ENCODE peak calls at places on chromosomes 12 and 14, in four cellular contexts. One of them, this sample, is unnamed.

GRCh38 chr12:130041983-130042812 is 120.1 kb upstream of the FZD10 start:
- DNase-seq in activated B cell treated with CpG ODN at 0.5 μM for 24 hours: no peak
- DNase-seq in AG04450: no peak
- DNase-seq in tibial artery: no peak
- DNase-seq in this sample: peak

GRCh38 chr12:105459760-105460325 is 129.4 kb downstream of the C12orf75 start:
- DNase-seq in activated B cell treated with CpG ODN at 0.5 μM for 24 hours: no peak
- DNase-seq in AG04450: no peak
- DNase-seq in tibial artery: no peak
- DNase-seq in this sample: no peak

GRCh38 chr14:88013750-88014349 is 8.9 kb downstream of the GPR65 start:
- DNase-seq in activated B cell treated with CpG ODN at 0.5 μM for 24 hours: no peak
- DNase-seq in AG04450: peak
- DNase-seq in tibial artery: peak
- DNase-seq in this sample: no peak

GRCh38 chr12:46693034-46693433 is 132.8 kb downstream of the SLC38A4 start:
- DNase-seq in activated B cell treated with CpG ODN at 0.5 μM for 24 hours: no peak
- DNase-seq in AG04450: no peak
- DNase-seq in tibial artery: no peak
- DNase-seq in this sample: no peak

GRCh38 chr12:53759261-53759660 is 7.5 kb upstream of the CISTR start:
- DNase-seq in activated B cell treated with CpG ODN at 0.5 μM for 24 hours: no peak
- DNase-seq in AG04450: no peak
- DNase-seq in tibial artery: no peak
- DNase-seq in this sample: no peak

GRCh38 chr12:48199784-48200198 is 3.3 kb downstream of the OR10AD1 start:
- DNase-seq in activated B cell treated with CpG ODN at 0.5 μM for 24 hours: no peak
- DNase-seq in AG04450: peak
- DNase-seq in tibial artery: no peak
- DNase-seq in this sample: no peak

GRCh38 chr14:74988993-74989392 is 13.7 kb upstream of the EIF2B2 start:
- DNase-seq in activated B cell treated with CpG ODN at 0.5 μM for 24 hours: no peak
- DNase-seq in AG04450: no peak
- DNase-seq in tibial artery: no peak
- DNase-seq in this sample: no peak

GRCh38 chr12:29253916-29254625 is 105.0 kb downstream of the FAR2 start:
- DNase-seq in activated B cell treated with CpG ODN at 0.5 μM for 24 hours: no peak
- DNase-seq in AG04450: no peak
- DNase-seq in tibial artery: no peak
- DNase-seq in this sample: no peak

GRCh38 chr12:65656156-65656885 is 168.0 kb upstream of the HMGA2 start:
- DNase-seq in activated B cell treated with CpG ODN at 0.5 μM for 24 hours: no peak
- DNase-seq in AG04450: no peak
- DNase-seq in tibial artery: no peak
- DNase-seq in this sample: no peak

GRCh38 chr14:66440806-66441205 is 45.4 kb upstream of the CCDC196 start:
- DNase-seq in activated B cell treated with CpG ODN at 0.5 μM for 24 hours: no peak
- DNase-seq in AG04450: no peak
- DNase-seq in tibial artery: no peak
- DNase-seq in this sample: no peak

GRCh38 chr14:57418999-57419398 is 28.6 kb downstream of the NAA30 start:
- DNase-seq in activated B cell treated with CpG ODN at 0.5 μM for 24 hours: no peak
- DNase-seq in AG04450: no peak
- DNase-seq in tibial artery: no peak
- DNase-seq in this sample: no peak

GRCh38 chr12:4962539-4963486 is 53.1 kb downstream of the KCNA1 start:
- DNase-seq in activated B cell treated with CpG ODN at 0.5 μM for 24 hours: no peak
- DNase-seq in AG04450: no peak
- DNase-seq in tibial artery: no peak
- DNase-seq in this sample: no peak

GRCh38 chr14:74645735-74646134 is 33.7 kb upstream of the LTBP2 start:
- DNase-seq in activated B cell treated with CpG ODN at 0.5 μM for 24 hours: no peak
- DNase-seq in AG04450: no peak
- DNase-seq in tibial artery: no peak
- DNase-seq in this sample: no peak

GRCh38 chr12:106254724-106255123 is 6.9 kb upstream of the CKAP4 start:
- DNase-seq in activated B cell treated with CpG ODN at 0.5 μM for 24 hours: no peak
- DNase-seq in AG04450: no peak
- DNase-seq in tibial artery: no peak
- DNase-seq in this sample: no peak

GRCh38 chr12:74538491-74539258 is 1.0 kb downstream of the ATXN7L3B start:
- DNase-seq in activated B cell treated with CpG ODN at 0.5 μM for 24 hours: no peak
- DNase-seq in AG04450: no peak
- DNase-seq in tibial artery: no peak
- DNase-seq in this sample: no peak

GRCh38 chr14:26290007-26290530 is 307.8 kb downstream of the NOVA1 start:
- DNase-seq in activated B cell treated with CpG ODN at 0.5 μM for 24 hours: no peak
- DNase-seq in AG04450: no peak
- DNase-seq in tibial artery: no peak
- DNase-seq in this sample: no peak

GRCh38 chr12:87511371-87511770 is 517.8 kb downstream of the C12orf50 start:
- DNase-seq in activated B cell treated with CpG ODN at 0.5 μM for 24 hours: no peak
- DNase-seq in AG04450: no peak
- DNase-seq in tibial artery: no peak
- DNase-seq in this sample: no peak

DNA sequence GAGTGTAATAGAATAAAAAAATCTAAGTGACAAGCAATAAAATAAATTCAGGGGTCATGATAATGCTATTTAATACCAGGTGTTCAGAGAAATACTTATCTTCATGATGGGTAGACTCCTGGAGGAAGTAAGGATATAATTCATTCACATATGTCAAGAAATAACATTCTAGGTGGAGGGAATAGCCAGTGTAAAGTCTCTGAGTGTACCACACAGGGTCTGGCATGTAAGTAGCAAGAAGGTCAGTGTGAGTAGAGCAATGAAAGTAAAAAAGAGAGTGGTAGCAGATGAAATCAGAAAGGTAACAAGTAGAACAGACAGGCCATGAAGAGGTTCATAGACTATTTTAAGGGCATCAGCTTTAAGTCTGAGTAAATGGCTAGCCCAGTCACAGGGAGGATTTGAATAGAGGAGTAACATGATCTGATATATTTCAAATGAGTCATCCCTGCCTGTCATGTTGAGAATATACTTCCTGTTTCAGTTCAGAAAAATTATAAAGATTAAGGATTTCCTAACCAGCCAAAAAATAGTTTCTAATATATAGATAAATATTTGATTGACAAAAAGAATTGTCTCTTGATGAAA is 519.9 kb downstream of the C12orf50 start:
- DNase-seq in activated B cell treated with CpG ODN at 0.5 μM for 24 hours: no peak
- DNase-seq in AG04450: no peak
- DNase-seq in tibial artery: no peak
- DNase-seq in this sample: no peak
- TF ChIP-seq CTCF in activated B cell treated with CpG ODN at 0.5 μM for 24 hours: no peak
- TF ChIP-seq CTCF in AG04450: no peak
- TF ChIP-seq CTCF in tibial artery: no peak
- TF ChIP-seq CTCF in this sample: no peak

GRCh38 chr12:32820376-32820931 is 64.8 kb upstream of the YARS2 start:
- DNase-seq in activated B cell treated with CpG ODN at 0.5 μM for 24 hours: no peak
- DNase-seq in AG04450: no peak
- DNase-seq in tibial artery: no peak
- DNase-seq in this sample: no peak

GRCh38 chr12:32821293-32822089 is 65.8 kb upstream of the YARS2 start:
- DNase-seq in activated B cell treated with CpG ODN at 0.5 μM for 24 hours: no peak
- DNase-seq in AG04450: no peak
- DNase-seq in tibial artery: no peak
- DNase-seq in this sample: no peak

GRCh38 chr12:32819424-32819823 is 63.7 kb upstream of the YARS2 start:
- DNase-seq in activated B cell treated with CpG ODN at 0.5 μM for 24 hours: no peak
- DNase-seq in AG04450: no peak
- DNase-seq in tibial artery: no peak
- DNase-seq in this sample: no peak

GRCh38 chr12:32824596-32824995 is 68.9 kb upstream of the YARS2 start:
- DNase-seq in activated B cell treated with CpG ODN at 0.5 μM for 24 hours: no peak
- DNase-seq in AG04450: no peak
- DNase-seq in tibial artery: no peak
- DNase-seq in this sample: no peak

DNA sequence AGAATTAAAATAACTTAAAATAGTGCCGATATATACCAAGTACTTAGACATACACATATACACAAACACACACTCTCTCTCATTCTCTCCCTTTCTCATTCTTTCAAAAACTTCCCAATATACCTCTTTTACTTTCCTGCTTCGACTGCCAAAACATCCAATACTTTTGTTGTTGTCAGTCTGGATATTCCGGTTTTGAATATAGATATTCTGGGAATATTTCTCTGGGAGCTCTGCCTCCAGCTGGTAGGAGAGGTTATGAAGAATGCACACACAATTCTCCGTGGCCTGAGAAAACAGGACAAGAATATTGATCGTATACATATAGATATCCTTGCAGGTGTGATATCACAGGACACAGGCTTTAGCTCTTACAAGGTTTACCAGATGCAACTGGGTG is 66.6 kb upstream of the YARS2 start:
- DNase-seq in activated B cell treated with CpG ODN at 0.5 μM for 24 hours: no peak
- DNase-seq in AG04450: no peak
- DNase-seq in tibial artery: no peak
- DNase-seq in this sample: no peak
- TF ChIP-seq CTCF in activated B cell treated with CpG ODN at 0.5 μM for 24 hours: no peak
- TF ChIP-seq CTCF in AG04450: no peak
- TF ChIP-seq CTCF in tibial artery: no peak
- TF ChIP-seq CTCF in this sample: no peak

GRCh38 chr12:21659383-21659782 is 1.7 kb upstream of the LDHB start:
- DNase-seq in activated B cell treated with CpG ODN at 0.5 μM for 24 hours: no peak
- DNase-seq in AG04450: no peak
- DNase-seq in tibial artery: no peak
- DNase-seq in this sample: no peak

GRCh38 chr12:21656931-21657335 is 709 bp downstream of the LDHB start:
- DNase-seq in activated B cell treated with CpG ODN at 0.5 μM for 24 hours: no peak
- DNase-seq in AG04450: no peak
- DNase-seq in tibial artery: no peak
- DNase-seq in this sample: no peak

GRCh38 chr12:21655594-21655993 is 2.0 kb downstream of the LDHB start:
- DNase-seq in activated B cell treated with CpG ODN at 0.5 μM for 24 hours: no peak
- DNase-seq in AG04450: no peak
- DNase-seq in tibial artery: no peak
- DNase-seq in this sample: no peak

GRCh38 chr12:21662122-21662792 is 4.6 kb upstream of the LDHB start:
- DNase-seq in activated B cell treated with CpG ODN at 0.5 μM for 24 hours: no peak
- DNase-seq in AG04450: no peak
- DNase-seq in tibial artery: no peak
- DNase-seq in this sample: no peak

DNA sequence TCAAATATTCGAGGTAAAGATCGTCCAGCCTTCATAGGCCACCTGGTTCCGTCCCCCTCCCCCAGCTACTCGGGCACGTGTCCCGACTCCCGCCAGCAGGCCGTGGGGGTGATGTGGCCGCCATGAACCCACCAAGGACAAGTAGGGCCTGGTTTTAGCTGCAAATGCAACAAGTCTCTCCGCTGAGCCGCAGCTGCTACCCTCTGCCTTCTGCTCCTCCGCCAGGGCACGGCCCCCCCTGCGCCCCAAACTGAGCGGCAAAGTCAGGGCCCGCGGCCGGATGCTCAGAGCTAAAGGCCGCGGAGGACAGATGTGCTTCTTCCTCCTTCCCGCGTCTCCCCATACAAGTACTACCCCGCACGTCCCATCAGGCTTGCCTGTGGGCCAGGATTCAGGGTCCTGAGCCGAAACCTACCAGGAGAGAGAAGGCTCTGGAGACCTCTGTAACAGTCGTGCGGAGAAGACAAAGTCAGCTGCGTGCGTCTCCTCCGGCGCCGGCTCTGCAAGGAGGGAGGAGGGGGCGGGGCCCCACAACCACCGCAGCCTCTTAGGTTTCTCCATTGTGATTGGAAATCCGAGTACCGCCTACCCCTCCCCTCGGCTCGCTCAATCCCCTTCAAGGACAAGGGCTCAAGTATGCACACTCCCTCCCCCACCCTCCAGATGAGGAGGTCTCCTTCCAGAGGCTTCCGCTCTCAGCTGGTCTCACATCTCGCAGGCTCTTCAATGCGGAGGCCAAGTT is at the start of gene LDHB:
- DNase-seq in activated B cell treated with CpG ODN at 0.5 μM for 24 hours: peak
- DNase-seq in AG04450: peak
- DNase-seq in tibial artery: peak
- DNase-seq in this sample: peak
- TF ChIP-seq CTCF in activated B cell treated with CpG ODN at 0.5 μM for 24 hours: no peak
- TF ChIP-seq CTCF in AG04450: no peak
- TF ChIP-seq CTCF in tibial artery: no peak
- TF ChIP-seq CTCF in this sample: peak

DNA sequence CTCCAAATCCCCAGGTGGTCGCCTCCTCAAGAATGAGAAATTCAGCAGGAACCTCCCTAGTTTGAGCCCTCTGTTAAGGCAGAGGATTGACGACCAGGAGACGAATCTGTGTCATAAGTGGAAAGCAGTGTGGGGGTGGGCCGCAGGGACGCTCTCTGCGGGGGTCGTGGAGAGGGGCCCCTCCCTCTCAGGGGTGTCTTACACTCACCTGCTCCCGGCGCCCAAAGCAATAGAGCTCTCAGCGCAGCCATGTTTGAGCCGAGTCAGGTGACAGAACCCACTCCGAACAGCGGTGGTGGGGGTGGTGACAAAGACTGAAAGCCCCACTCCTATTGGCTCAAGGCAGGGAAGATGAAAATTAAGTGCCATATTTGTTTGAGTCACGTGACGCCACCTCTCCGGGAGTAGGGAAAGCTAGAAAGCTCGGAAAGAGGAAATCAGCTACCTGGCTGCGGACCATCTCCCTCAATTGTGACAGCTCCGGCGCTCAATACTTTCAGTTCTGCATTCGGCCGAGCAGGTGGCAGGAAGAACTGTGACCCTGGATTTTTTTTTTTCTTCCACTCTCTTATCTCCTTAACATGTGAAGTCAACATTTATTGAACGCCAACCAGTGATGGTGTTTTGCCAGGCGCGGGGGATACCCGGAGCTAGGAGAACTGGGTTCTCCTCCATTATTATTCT is at the start of gene ZFYVE26:
- DNase-seq in activated B cell treated with CpG ODN at 0.5 μM for 24 hours: peak
- DNase-seq in AG04450: peak
- DNase-seq in tibial artery: peak
- DNase-seq in this sample: peak
- TF ChIP-seq CTCF in activated B cell treated with CpG ODN at 0.5 μM for 24 hours: no peak
- TF ChIP-seq CTCF in AG04450: no peak
- TF ChIP-seq CTCF in tibial artery: no peak
- TF ChIP-seq CTCF in this sample: no peak

DNA sequence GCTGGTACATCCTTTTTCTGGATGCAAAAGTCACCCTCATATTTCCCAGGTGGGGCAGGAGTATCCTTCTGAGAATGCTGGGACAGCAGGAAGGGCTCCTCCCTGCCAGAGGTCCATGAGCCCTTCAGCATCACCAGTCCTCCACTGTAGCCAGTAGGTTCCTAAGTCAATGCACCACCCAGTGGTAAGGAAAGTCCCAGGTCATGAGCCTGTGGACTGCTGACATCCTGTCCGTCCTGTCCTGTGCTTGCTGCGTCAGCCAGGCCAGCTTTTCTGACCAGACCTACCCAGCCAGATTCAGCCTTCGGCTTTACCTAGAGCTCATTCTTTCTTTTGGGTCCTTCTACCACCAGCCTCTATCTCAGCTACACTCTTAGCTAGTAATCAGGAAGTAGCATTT is 23.0 kb upstream of the ACTN1 start:
- DNase-seq in activated B cell treated with CpG ODN at 0.5 μM for 24 hours: no peak
- DNase-seq in AG04450: no peak
- DNase-seq in tibial artery: no peak
- DNase-seq in this sample: no peak
- TF ChIP-seq CTCF in activated B cell treated with CpG ODN at 0.5 μM for 24 hours: no peak
- TF ChIP-seq CTCF in AG04450: peak
- TF ChIP-seq CTCF in tibial artery: peak
- TF ChIP-seq CTCF in this sample: no peak

GRCh38 chr14:95348395-95349080 is 28.8 kb upstream of the CLMN start:
- DNase-seq in activated B cell treated with CpG ODN at 0.5 μM for 24 hours: no peak
- DNase-seq in AG04450: no peak
- DNase-seq in tibial artery: no peak
- DNase-seq in this sample: no peak
- TF ChIP-seq CTCF in activated B cell treated with CpG ODN at 0.5 μM for 24 hours: no peak
- TF ChIP-seq CTCF in AG04450: no peak
- TF ChIP-seq CTCF in tibial artery: no peak
- TF ChIP-seq CTCF in this sample: no peak